ENCODE peak calls at places on chromosomes 13 and 19, in five cellular contexts. O, B, P, R and Z are unnamed samples.

GRCh38 chr19:10919352-10920287 is 8.8 kb downstream of the YIPF2 start:
- DNase-seq in O (no peak), B (no peak), P (no peak), R (no peak), Z (no peak)

GRCh38 chr19:40803857-40804782 is 5.1 kb downstream of the EGLN2 start:
- DNase-seq in O (no peak), B (no peak), P (no peak), R (peak), Z (no peak)

GRCh38 chr13:97191143-97191542 is 31.0 kb upstream of the MBNL2 start:
- DNase-seq in O (no peak), B (no peak), P (no peak), R (no peak), Z (no peak)

GRCh38 chr19:52658595-52658994 is 20.4 kb upstream of the ZNF83 start:
- DNase-seq in O (no peak), B (no peak), P (no peak), R (no peak), Z (no peak)

GRCh38 chr13:113209336-113209879 is at the start of gene CUL4A:
- DNase-seq in O (peak), B (peak), P (peak), R (peak), Z (peak)

GRCh38 chr19:17292301-17293074 is 10.7 kb downstream of the ABHD8 start:
- DNase-seq in O (peak), B (peak), P (peak), R (peak), Z (peak)

GRCh38 chr19:34676697-34677385 is at the start of gene SCGB2B2:
- DNase-seq in O (peak), B (no peak), P (no peak), R (peak), Z (no peak)

GRCh38 chr13:113897161-113897560 is 33.3 kb upstream of the GAS6 start:
- DNase-seq in O (no peak), B (peak), P (peak), R (no peak), Z (peak)

GRCh38 chr19:44738603-44739585 is 9.6 kb upstream of the BCL3 start:
- DNase-seq in O (no peak), B (no peak), P (no peak), R (no peak), Z (no peak)

GRCh38 chr13:24119593-24120508 is 40.7 kb upstream of the SPATA13 start:
- DNase-seq in O (no peak), B (no peak), P (no peak), R (no peak), Z (no peak)

GRCh38 chr19:55360902-55361301 is 2.2 kb downstream of the GARIN5B start:
- DNase-seq in O (no peak), B (no peak), P (no peak), R (no peak), Z (no peak)

GRCh38 chr13:99331881-99332293 is 24.7 kb upstream of the GPR183 start:
- DNase-seq in O (no peak), B (no peak), P (peak), R (no peak), Z (no peak)

GRCh38 chr13:43061496-43062280 is 38.3 kb downstream of the DNAJC15 start:
- DNase-seq in O (no peak), B (no peak), P (no peak), R (no peak), Z (no peak)